ENCODE peak calls at places on chromosomes 12 and 14, in six cellular contexts. R is mesothelial cell of epicardium, Q is epithelial cell of esophagus, N is uterus, A is glutamatergic neuron, L is AG09319. H is an unnamed sample.

GRCh38 chr14:91897121-91897701 is 29.9 kb upstream of the TC2N start:
- DNase-seq in L (peak), A (no peak), R (no peak), Q (no peak), N (peak), H (no peak)

GRCh38 chr14:53325176-53325806 is 172.2 kb upstream of the DDHD1 start:
- DNase-seq in N (no peak), A (no peak), R (no peak), L (no peak), Q (peak), H (no peak)

GRCh38 chr14:20350860-20351259 is 7.4 kb downstream of the PARP2 start:
- DNase-seq in Q (peak), A (no peak), R (no peak), N (no peak), L (no peak), H (no peak)

GRCh38 chr14:24249230-24250021 is 7.0 kb upstream of the TINF2 start:
- DNase-seq in Q (no peak), R (no peak), L (no peak), A (no peak), N (no peak), H (no peak)

GRCh38 chr14:33938131-33938949 is 12.5 kb downstream of the EGLN3 start:
- DNase-seq in Q (peak), A (peak), N (peak), L (no peak), R (peak), H (no peak)

GRCh38 chr14:22641851-22642250 is 2.3 kb downstream of the OR6J1 start:
- DNase-seq in R (no peak), Q (no peak), A (no peak), N (no peak), L (no peak), H (no peak)

GRCh38 chr12:113055594-113056380 is 743 bp upstream of the DTX1 start:
- DNase-seq in Q (no peak), L (no peak), N (no peak), A (no peak), R (no peak), H (no peak)

GRCh38 chr12:100986595-100987547 is 192.3 kb downstream of the ANO4 start:
- DNase-seq in Q (no peak), R (no peak), L (no peak), N (no peak), A (no peak), H (no peak)

GRCh38 chr14:68466491-68466977 is 326.3 kb downstream of the ZFP36L1 start:
- DNase-seq in N (no peak), R (no peak), L (peak), A (no peak), Q (peak), H (no peak)

GRCh38 chr12:2578772-2579171 is 216.0 kb upstream of the FKBP4 start:
- DNase-seq in L (no peak), N (no peak), R (no peak), Q (no peak), A (no peak), H (no peak)

GRCh38 chr14:51219473-51220448 is 20.3 kb upstream of the TMX1 start:
- DNase-seq in R (no peak), A (no peak), L (no peak), N (no peak), Q (peak), H (no peak)

GRCh38 chr12:132560831-132561783 is 49.3 kb downstream of the LRCOL1 start:
- DNase-seq in N (no peak), A (peak), L (no peak), R (peak), Q (peak), H (peak)

GRCh38 chr12:42557586-42558172 is 31.9 kb downstream of the PRICKLE1 start:
- DNase-seq in N (no peak), Q (no peak), R (no peak), A (no peak), L (no peak), H (no peak)

GRCh38 chr12:49962861-49963765 is 1.4 kb downstream of the AQP5 start:
- DNase-seq in N (no peak), R (no peak), L (no peak), Q (peak), A (no peak), H (no peak)

GRCh38 chr12:113875681-113876080 is 90.4 kb downstream of the RBM19 start:
- DNase-seq in Q (no peak), R (no peak), A (no peak), N (no peak), L (no peak), H (no peak)

GRCh38 chr14:88882236-88882635 is 57.8 kb downstream of the TTC8 start:
- DNase-seq in Q (no peak), A (no peak), R (no peak), N (no peak), L (no peak), H (no peak)

GRCh38 chr12:37543966-37544668 is 772.5 kb upstream of the ALG10B start:
- DNase-seq in A (no peak), L (no peak), N (no peak), Q (no peak), R (no peak), H (no peak)

GRCh38 chr14:87286191-87286590 is 706.8 kb downstream of the GALC start:
- DNase-seq in R (no peak), Q (peak), L (no peak), N (no peak), A (no peak), H (no peak)

GRCh38 chr14:76695263-76695920 is 65.9 kb upstream of the VASH1 start:
- DNase-seq in N (no peak), Q (no peak), R (no peak), L (no peak), A (no peak), H (no peak)

GRCh38 chr12:6089041-6089823 is 35.2 kb downstream of the VWF start:
- DNase-seq in L (no peak), R (no peak), A (no peak), N (no peak), Q (peak), H (no peak)

GRCh38 chr14:32934891-32935633 is 3.6 kb upstream of the NPAS3 start:
- DNase-seq in N (peak), R (peak), A (peak), L (no peak), Q (no peak), H (no peak)

GRCh38 chr12:124556067-124556466 is 11.3 kb downstream of the NCOR2 start:
- DNase-seq in Q (no peak), L (no peak), A (no peak), R (no peak), N (no peak), H (no peak)

GRCh38 chr12:47737936-47738335 is 12.6 kb upstream of the ENDOU start:
- DNase-seq in A (no peak), R (no peak), L (no peak), Q (no peak), N (peak), H (no peak)

GRCh38 chr12:83954939-83955601 is 957.5 kb downstream of the SLC6A15 start:
- DNase-seq in R (no peak), L (no peak), A (no peak), N (no peak), Q (peak), H (no peak)

GRCh38 chr14:20177433-20177974 is 13.2 kb upstream of the OR11G2 start:
- DNase-seq in R (no peak), Q (no peak), L (no peak), N (no peak), A (no peak), H (no peak)

GRCh38 chr14:52801014-52801708 is 9.8 kb upstream of the GNPNAT1 start:
- DNase-seq in Q (peak), N (no peak), L (peak), R (no peak), A (no peak), H (no peak)

GRCh38 chr14:76919811-76920571 is 93.8 kb downstream of the LRRC74A start:
- DNase-seq in A (no peak), N (peak), Q (peak), L (peak), R (no peak), H (no peak)

GRCh38 chr12:12684375-12685106 is 11.4 kb downstream of the GPR19 start:
- DNase-seq in L (no peak), Q (peak), R (peak), N (no peak), A (peak), H (peak)

DNA sequence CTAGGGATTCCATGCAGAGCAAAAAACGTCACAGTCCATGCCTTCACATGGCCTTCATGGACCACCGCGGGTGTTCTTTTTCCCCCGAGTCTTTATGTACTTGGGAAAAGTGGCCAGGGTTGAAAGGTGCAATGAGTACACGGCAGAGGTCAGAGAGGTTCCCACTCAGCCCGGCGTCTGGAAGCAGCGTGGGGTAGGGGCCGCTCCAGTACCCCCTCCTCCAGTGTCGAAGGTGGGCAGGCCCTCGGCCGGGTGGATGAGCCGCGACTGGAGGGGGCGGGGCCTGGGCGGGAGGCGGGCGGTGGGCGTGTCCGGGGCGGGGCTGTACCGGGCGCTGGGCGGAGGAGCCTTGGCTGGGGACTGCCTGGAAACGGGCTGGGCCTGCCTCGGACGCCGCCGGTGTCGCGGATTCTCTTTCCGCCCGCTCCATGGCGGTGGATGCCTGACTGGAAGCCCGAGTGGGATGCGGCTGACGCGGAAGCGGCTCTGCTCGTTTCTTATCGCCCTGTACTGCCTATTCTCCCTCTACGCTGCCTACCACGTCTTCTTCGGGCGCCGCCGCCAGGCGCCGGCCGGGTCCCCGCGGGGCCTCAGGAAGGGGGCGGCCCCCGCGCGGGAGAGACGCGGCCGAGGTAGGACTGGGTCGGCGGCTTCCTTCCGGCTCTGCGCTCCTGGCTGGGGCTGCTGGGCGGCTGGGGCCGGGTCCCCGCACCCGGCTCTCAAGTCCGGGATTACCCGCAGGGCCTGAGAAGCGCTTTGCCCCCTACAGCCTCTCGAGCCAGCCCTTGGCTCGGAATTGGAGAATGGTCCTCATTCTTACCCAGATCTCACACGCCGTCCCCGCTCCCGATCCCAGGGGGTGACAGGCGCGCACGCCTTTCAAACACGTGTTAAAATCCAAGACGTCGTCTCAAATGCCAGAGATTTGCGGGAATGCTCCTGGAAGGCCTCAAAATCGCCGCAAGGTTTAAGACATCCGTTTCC is at the start of gene RXYLT1:
- DNase-seq in N (peak), L (peak), A (peak), R (peak), Q (peak), H (peak)
- TF ChIP-seq CTCF in N (no peak), L (no peak), A (no peak), R (no peak), Q (no peak), H (no peak)

GRCh38 chr12:89245090-89245489 is 107.2 kb downstream of the DUSP6 start:
- DNase-seq in L (no peak), Q (peak), N (no peak), R (no peak), A (no peak), H (no peak)
- TF ChIP-seq CTCF in L (no peak), Q (no peak), N (no peak), R (no peak), A (no peak), H (no peak)

DNA sequence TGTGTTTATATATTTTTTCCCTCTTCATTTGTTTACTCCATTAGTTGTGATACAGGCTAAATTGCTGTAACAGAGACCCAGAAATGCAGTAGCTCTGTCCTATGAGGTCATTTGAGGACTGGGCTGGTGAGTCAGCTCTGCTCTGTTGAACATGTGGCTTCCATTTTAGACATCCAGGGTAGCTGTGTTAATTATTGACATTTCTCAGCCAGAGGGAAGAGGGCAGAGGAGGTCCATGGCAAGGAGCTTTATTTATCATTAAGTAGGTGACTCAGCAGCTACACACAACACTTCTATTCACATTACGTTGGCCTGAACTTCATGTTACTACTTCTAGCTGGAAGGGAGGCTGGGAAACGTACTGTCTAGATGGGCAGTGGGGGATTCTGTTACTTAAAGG is 85.4 kb downstream of the PTCSC3 start:
- DNase-seq in L (peak), R (no peak), Q (peak), A (no peak), N (no peak), H (no peak)
- TF ChIP-seq CTCF in L (no peak), R (no peak), Q (no peak), A (no peak), N (no peak), H (no peak)

GRCh38 chr12:52446346-52447045 is 5.5 kb downstream of the KRT6B start:
- DNase-seq in R (no peak), Q (peak), N (no peak), L (no peak), A (no peak), H (no peak)

GRCh38 chr12:52444647-52445595 is 7.0 kb downstream of the KRT6B start:
- DNase-seq in A (no peak), N (no peak), L (no peak), R (no peak), Q (peak), H (no peak)

GRCh38 chr12:52443966-52444365 is 8.0 kb downstream of the KRT6B start:
- DNase-seq in L (no peak), N (no peak), A (no peak), Q (no peak), R (no peak), H (no peak)

GRCh38 chr12:52442600-52443061 is 8.5 kb upstream of the KRT75 start:
- DNase-seq in N (no peak), L (no peak), A (no peak), R (no peak), Q (peak), H (no peak)

DNA sequence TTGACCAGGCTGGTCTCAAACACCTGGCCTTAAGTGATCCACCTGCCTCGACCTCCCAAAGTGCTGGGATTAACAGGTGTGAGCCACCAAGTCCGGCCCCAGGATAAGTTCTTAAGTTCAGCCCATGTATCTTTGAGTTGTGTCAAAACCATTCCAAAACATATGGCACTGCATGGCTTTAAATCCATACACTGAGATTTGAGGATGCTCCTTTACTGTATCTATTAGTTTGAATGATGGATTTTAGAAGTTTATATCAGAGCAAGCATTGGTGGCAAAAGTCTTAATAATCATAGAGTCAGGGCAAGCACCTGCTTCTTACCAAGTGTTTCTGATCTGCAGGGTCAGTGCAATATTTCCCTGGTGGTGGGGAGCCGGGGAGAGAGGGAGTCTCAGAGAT is 6.1 kb downstream of the KRT6B start:
- DNase-seq in Q (peak), N (no peak), L (no peak), A (no peak), R (no peak), H (no peak)
- TF ChIP-seq CTCF in Q (no peak), N (no peak), L (no peak), A (no peak), R (no peak), H (no peak)

DNA sequence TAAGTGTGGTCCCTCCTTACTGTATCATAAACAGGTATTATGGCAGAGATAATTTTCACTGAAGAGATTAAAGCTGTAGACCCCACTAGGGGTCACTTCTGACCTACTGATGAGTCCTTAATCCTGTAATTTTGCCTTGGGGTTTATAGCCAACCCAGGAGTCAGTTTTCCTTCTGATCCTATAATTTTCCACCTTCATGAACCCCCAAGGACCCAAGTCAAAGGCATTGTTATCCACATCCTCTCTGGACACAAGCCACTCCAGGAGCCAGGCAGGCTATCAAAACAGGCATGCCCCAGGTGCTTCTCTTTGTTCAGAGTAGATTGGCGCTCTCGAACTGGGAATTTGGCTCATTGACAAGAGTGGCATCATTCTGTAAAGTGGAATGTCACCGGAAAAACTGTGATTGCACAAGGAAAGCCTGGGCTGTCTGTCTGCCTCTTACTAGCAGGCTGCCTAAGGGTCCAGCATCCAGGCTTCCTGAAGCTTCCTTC is 1523.3 kb upstream of the FLRT2 start:
- DNase-seq in R (no peak), N (no peak), Q (peak), A (no peak), L (no peak), H (no peak)
- TF ChIP-seq CTCF in R (no peak), N (peak), Q (no peak), A (no peak), L (no peak), H (no peak)

DNA sequence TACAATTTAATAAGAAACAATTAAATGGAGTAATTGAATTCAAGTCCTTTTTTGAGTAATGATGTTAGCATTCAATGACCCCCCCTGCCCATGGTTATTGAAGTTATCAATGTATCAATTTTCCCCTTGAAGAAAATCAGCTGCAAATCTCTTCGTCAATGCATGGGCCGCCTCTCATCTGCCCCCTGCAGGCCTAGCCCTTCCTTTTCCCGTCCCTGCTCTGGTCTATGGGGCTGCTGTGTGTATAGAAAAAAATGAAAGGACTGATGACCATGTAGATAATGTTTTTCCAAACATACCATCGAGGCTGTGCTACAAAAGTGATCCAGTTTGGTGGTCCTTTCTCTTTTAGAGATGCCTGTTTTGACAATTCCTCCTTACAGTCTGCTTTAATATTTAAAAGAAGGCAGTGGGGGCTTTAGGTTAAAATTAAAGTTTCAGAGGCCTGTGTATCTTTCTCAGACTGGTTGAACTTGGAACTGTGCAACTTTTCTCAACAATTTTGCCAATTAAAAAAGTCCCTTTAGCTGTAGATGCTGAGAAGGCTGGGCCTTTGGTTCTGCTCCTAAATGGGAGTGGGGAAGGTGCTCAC is 98.4 kb downstream of the APAF1 start:
- DNase-seq in N (no peak), R (no peak), Q (peak), L (no peak), A (peak), H (no peak)
- TF ChIP-seq CTCF in N (no peak), R (peak), Q (peak), L (peak), A (peak), H (peak)

GRCh38 chr12:118034429-118035193 is 18.1 kb downstream of the RFC5 start:
- DNase-seq in A (no peak), N (no peak), Q (peak), R (no peak), L (no peak), H (no peak)
- TF ChIP-seq CTCF in A (peak), N (no peak), Q (peak), R (no peak), L (peak), H (peak)

DNA sequence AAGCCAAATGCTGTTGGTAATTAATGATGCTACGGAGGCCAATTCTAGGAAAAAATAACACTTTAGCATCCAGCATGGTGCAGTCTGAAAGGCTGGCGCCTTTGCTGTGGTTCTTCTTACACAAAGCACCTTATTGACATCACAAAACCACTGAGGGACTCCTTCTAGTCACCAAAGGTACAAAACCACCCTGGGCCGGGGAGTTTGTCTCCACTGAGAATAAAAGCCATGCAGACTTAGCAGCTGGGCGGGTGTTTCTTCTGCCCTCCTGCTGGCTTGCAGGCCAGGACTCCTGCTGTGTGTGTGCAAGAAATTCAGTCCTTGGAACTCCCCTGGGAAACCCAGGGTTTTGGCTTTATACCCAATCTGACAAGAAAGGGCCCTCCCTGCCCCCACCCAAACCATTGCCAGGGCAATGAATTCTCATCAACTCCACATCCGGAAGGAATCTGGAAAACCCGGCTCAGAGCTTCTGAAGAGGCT is 64.3 kb downstream of the ELK3 start:
- DNase-seq in Q (no peak), L (no peak), A (no peak), N (peak), R (no peak), H (no peak)
- TF ChIP-seq CTCF in Q (no peak), L (no peak), A (no peak), N (no peak), R (no peak), H (no peak)